ENCODE peak calls at places on chromosomes 12 and 14, in four cellular contexts. Q is SK-N-SH, R is fibroblast of lung, J is GM23248. I is an unnamed sample. For H3K4me1, the result is how much of the 10 kb centered on the place peaks cover.

GRCh38 chr12:41979574-41979973 is 165.1 kb downstream of the GXYLT1 start:
- DNase-seq in Q (no peak), R (peak), J (no peak), I (no peak)

GRCh38 chr12:2672863-2673262 is 121.9 kb upstream of the FKBP4 start:
- DNase-seq in Q (no peak), R (no peak), J (no peak), I (no peak)

GRCh38 chr12:106308611-106309010 is 6.1 kb downstream of the TCP11L2 start:
- DNase-seq in Q (no peak), R (no peak), J (no peak), I (no peak)

GRCh38 chr12:62543324-62543723 is 76.7 kb downstream of the MON2 start:
- DNase-seq in Q (no peak), R (no peak), J (no peak), I (no peak)

GRCh38 chr12:123253606-123254459 is 17.8 kb downstream of the CDK2AP1 start:
- DNase-seq in Q (no peak), R (no peak), J (no peak), I (no peak)

GRCh38 chr14:92599786-92600185 is 86.2 kb downstream of the RIN3 start:
- DNase-seq in Q (no peak), R (no peak), J (peak), I (no peak)

GRCh38 chr12:6950944-6951540 is at the start of gene PTPN6:
- DNase-seq in Q (peak), R (no peak), J (no peak), I (no peak)

GRCh38 chr12:53462935-53463334 is 11.0 kb downstream of the PCBP2 start:
- DNase-seq in Q (no peak), R (no peak), J (no peak), I (no peak)

GRCh38 chr12:102728506-102729242 is 188.4 kb downstream of the PAH start:
- DNase-seq in Q (no peak), R (no peak), J (no peak), I (no peak)

GRCh38 chr14:53509227-53509822 is 356.2 kb upstream of the DDHD1 start:
- DNase-seq in Q (no peak), R (peak), J (peak), I (peak)

GRCh38 chr12:47068539-47068938 is 10.9 kb upstream of the PCED1B start:
- DNase-seq in Q (no peak), R (no peak), J (no peak), I (no peak)

GRCh38 chr12:30840715-30841114 is 85.8 kb upstream of the TSPAN11 start:
- DNase-seq in Q (no peak), R (no peak), J (peak), I (no peak)

GRCh38 chr12:101230547-101230946 is 20.5 kb upstream of the SLC5A8 start:
- DNase-seq in Q (no peak), R (peak), J (peak), I (no peak)

GRCh38 chr12:11565752-11566151 is 83.7 kb upstream of the ETV6 start:
- DNase-seq in Q (no peak), R (no peak), J (no peak), I (no peak)
- H3K27ac ChIP-seq in Q (no peak), R (no peak), J (no peak), I (no peak)

GRCh38 chr12:27537855-27538675 is 14.1 kb downstream of the PPFIBP1 start:
- DNase-seq in Q (no peak), R (no peak), J (peak), I (no peak)

GRCh38 chr12:27541031-27541719 is 17.2 kb downstream of the PPFIBP1 start:
- DNase-seq in Q (no peak), R (no peak), J (no peak), I (no peak)

GRCh38 chr12:27542628-27543027 is 18.6 kb downstream of the PPFIBP1 start:
- DNase-seq in Q (no peak), R (peak), J (peak), I (no peak)

GRCh38 chr12:27535318-27535717 is 11.3 kb downstream of the PPFIBP1 start:
- DNase-seq in Q (no peak), R (no peak), J (no peak), I (no peak)

DNA sequence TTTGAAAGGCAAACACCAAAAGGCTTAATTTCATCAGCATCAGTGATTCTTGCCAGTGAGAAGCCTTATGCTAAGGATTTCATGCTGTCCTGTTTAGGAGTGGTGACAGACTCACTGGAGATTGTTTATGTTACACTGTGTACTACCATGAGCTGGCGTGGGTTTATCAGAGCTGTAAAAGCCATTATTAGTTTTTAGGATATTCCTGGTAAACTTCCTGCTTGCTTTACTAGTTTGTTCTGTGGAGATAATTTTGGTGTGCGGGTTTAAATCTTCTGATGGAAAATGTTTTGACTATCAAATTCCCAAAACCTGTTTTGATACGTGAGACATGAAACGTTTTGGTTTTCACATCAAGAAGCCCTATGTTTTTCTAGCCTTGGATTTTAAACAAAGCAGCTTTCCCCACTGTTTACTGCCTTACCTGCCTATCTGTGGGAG is 15.2 kb downstream of the PPFIBP1 start:
- DNase-seq in Q (no peak), R (no peak), J (peak), I (no peak)
- H3K4me1 ChIP-seq in Q (under half), R (under half), J (half or more), I (under half)

GRCh38 chr12:97464241-97465011 is 1.8 kb downstream of the RMST start:
- DNase-seq in Q (no peak), R (peak), J (no peak), I (no peak)
- H3K9ac ChIP-seq in Q (no peak), R (no peak), J (no peak), I (no peak)

GRCh38 chr12:124520258-124520657 is 47.2 kb downstream of the NCOR2 start:
- DNase-seq in Q (no peak), R (peak), J (peak), I (peak)
- H3K27ac ChIP-seq in Q (peak), R (no peak), J (peak), I (peak)

DNA sequence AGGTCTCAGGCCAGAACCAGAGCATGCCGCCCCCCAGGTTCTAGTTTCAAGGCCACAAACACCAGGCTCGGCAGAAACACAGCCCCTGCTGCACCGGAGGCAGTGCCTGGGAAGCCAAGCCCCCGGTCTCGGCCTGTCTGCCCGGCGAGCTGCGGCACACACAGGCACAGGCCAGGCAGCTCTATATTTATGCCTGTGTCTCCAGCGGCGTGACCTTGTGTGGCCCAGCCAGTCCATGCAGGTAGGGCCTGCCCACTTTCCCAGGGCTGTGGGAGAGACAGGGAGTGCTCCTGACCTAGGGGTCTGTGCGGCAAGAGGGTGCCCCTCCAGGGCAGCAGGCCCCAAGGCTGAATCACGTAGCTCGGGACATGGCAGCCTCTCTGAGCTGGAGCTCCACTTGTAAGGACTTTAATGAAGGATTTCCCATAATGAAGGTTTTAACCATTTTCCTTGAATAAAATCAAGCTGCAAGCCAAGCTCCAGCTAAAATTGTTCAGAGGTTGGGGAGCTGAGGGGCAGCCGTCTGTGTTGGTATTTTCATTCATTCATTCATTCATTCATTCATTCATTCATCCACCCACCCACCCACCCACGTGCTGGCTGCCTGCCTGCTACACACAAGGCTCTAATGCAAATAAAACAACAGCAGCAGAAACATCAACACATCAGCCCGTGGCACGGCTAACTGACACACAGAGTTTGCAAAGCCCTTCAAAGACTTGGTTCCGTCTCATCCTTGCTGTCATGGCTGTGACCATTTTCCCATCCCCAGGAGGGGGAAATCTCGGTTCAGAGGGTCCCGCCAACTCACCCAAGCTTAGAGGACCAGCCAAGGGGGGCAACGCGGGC is 92.0 kb downstream of the RFLNA start:
- DNase-seq in Q (no peak), R (no peak), J (peak), I (no peak)
- H3K4me1 ChIP-seq in Q (half or more), R (half or more), J (under half), I (under half)

DNA sequence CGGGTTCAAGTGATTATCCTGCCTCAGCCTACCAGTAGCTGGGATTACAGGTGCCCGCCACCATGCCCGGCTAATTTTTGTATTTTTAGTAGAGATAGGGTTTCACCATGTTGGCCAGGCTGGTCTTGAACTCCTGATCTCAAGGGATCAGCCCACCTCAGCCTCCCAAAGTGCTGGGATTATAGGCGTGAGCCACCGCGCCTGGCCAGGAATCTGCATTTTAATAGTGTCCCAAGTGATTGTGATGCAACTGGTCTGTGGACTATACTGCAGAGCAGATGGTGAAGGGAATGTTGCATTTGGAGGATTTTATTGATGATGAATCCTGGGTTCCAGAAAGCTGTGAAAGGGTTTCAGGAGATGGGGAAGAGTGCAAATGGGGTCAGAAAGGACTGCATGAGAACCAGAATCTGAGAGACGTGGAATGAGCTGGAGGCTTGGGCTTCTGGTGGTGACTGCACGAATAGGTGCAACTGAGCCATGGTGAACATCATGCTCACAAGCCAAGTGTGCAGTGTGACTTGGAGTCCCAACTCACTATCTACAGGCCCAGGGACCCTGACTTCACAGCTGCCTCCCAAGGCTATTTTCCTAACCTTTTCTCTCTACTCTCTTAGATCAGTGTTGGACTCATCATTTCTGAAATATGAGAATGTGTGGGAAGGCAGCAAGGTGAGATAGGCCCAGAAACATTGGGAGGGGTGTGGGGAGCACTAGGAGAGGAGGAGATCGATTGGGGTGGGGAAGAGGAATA is 4.5 kb downstream of the RPS26 start:
- DNase-seq in Q (no peak), R (no peak), J (peak), I (no peak)
- H3K9ac ChIP-seq in Q (no peak), R (no peak), J (peak), I (no peak)

DNA sequence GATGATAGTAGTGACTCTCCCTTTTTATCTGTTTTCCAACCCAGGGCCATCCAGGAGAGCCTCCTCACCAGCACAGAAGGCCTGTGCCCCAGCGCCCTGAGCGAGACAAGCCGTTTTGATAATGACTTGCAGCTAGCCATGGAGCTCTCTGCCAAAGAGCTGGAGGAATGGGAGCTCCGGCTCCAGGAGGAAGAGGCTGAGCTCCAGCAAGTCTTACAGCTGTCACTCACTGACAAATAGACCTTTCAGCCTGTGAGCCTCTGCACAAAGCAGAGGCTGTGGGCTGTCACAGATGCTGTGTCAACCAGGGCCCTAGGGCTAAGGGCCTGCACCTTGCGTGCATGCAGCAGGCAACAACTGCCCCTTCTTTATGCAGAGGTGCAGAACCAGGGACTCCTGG is 11.0 kb downstream of the C12orf76 start:
- DNase-seq in Q (no peak), R (no peak), J (no peak), I (no peak)
- H3K27ac ChIP-seq in Q (no peak), R (peak), J (peak), I (no peak)